ENCODE peak calls at places on chromosomes 12 and 14, in seven cellular contexts. J, C, X, Y, P, D and Z are unnamed samples. For H3K36me3 and H3K9me3, the result is how much of the 10 kb centered on the place peaks cover.

GRCh38 chr12:131115766-131116165 is 162.1 kb downstream of the ADGRD1 start:
- DNase-seq in J (no peak), D (no peak), X (no peak), Y (no peak), P (no peak), C (no peak), Z (no peak)

GRCh38 chr12:98736352-98737326 is 91.5 kb downstream of the APAF1 start:
- DNase-seq in D (no peak), J (no peak), P (no peak), Y (no peak), X (no peak), C (no peak), Z (peak)

GRCh38 chr14:90518075-90518940 is 121.5 kb downstream of the CALM1 start:
- DNase-seq in D (no peak), X (no peak), J (no peak), P (peak), C (no peak), Y (no peak), Z (no peak)

GRCh38 chr12:41514907-41515306 is 326.8 kb downstream of the PDZRN4 start:
- DNase-seq in Y (no peak), D (no peak), J (no peak), X (no peak), P (no peak), C (no peak), Z (peak)

GRCh38 chr12:107145397-107145796 is 52.0 kb upstream of the CRY1 start:
- DNase-seq in P (no peak), Y (no peak), J (no peak), X (no peak), C (no peak), D (no peak), Z (no peak)

GRCh38 chr12:81668475-81668874 is 90.7 kb downstream of the PPFIA2 start:
- DNase-seq in P (no peak), D (no peak), C (no peak), Y (no peak), X (no peak), J (no peak), Z (no peak)

GRCh38 chr12:111437816-111438454 is 32.2 kb downstream of the SH2B3 start:
- DNase-seq in Y (no peak), C (no peak), P (peak), D (no peak), X (no peak), J (no peak), Z (no peak)

GRCh38 chr12:18422849-18423248 is 161.5 kb downstream of the PIK3C2G start:
- DNase-seq in X (no peak), J (no peak), C (no peak), D (no peak), P (no peak), Y (no peak), Z (no peak)

GRCh38 chr14:32998433-32998832 is 59.8 kb downstream of the NPAS3 start:
- DNase-seq in X (no peak), Y (no peak), D (no peak), C (no peak), J (no peak), P (no peak), Z (peak)

GRCh38 chr12:46919666-46920065 is 93.9 kb upstream of the SLC38A4 start:
- DNase-seq in J (no peak), D (no peak), P (no peak), C (no peak), X (no peak), Y (no peak), Z (no peak)

GRCh38 chr12:119153477-119154434 is 25.0 kb upstream of the HSPB8 start:
- DNase-seq in D (peak), C (peak), X (no peak), Y (no peak), J (no peak), P (peak), Z (no peak)

GRCh38 chr14:67857778-67858350 is 38.3 kb downstream of the RAD51B start:
- DNase-seq in Y (no peak), P (no peak), C (no peak), D (no peak), X (no peak), J (no peak), Z (no peak)

GRCh38 chr12:69569236-69569635 is 16.0 kb upstream of the CCT2 start:
- DNase-seq in X (no peak), J (no peak), C (no peak), D (no peak), P (no peak), Y (no peak), Z (no peak)

GRCh38 chr14:106837870-106838269 is 1311.5 kb downstream of the TMEM121 start:
- DNase-seq in D (no peak), Y (no peak), C (no peak), X (no peak), J (no peak), P (no peak), Z (no peak)

GRCh38 chr12:130121246-130122005 is 40.8 kb upstream of the FZD10 start:
- DNase-seq in C (no peak), J (no peak), X (no peak), P (no peak), D (no peak), Y (no peak), Z (no peak)

GRCh38 chr12:2336409-2336829 is 283.6 kb downstream of the CACNA1C start:
- DNase-seq in C (no peak), D (no peak), Y (no peak), P (no peak), X (no peak), J (no peak), Z (no peak)

GRCh38 chr12:81596558-81596957 is 162.6 kb downstream of the PPFIA2 start:
- DNase-seq in X (no peak), J (no peak), D (no peak), C (no peak), P (no peak), Y (no peak), Z (no peak)

GRCh38 chr14:53331247-53331646 is 178.1 kb upstream of the DDHD1 start:
- DNase-seq in X (no peak), P (no peak), C (no peak), J (no peak), D (no peak), Y (no peak), Z (no peak)

GRCh38 chr14:68692216-68692615 is 100.7 kb downstream of the ZFP36L1 start:
- DNase-seq in Y (no peak), X (no peak), J (no peak), P (no peak), D (no peak), C (no peak), Z (no peak)

GRCh38 chr14:93269341-93270068 is 62.4 kb downstream of the UBR7 start:
- DNase-seq in C (no peak), J (no peak), Y (no peak), D (no peak), P (no peak), X (no peak), Z (no peak)

GRCh38 chr12:32134144-32134888 is 27.7 kb downstream of the BICD1 start:
- DNase-seq in X (no peak), D (no peak), C (no peak), Y (no peak), P (no peak), J (peak), Z (no peak)

GRCh38 chr14:91636604-91637003 is 95.3 kb downstream of the CATSPERB start:
- DNase-seq in J (no peak), D (no peak), Y (no peak), P (no peak), X (no peak), C (no peak), Z (no peak)

GRCh38 chr14:32076278-32077080 is 625 bp upstream of the ARHGAP5 start:
- DNase-seq in Y (no peak), P (peak), D (peak), J (peak), C (peak), X (peak), Z (peak)

GRCh38 chr12:107552263-107552662 is 133.3 kb upstream of the PWP1 start:
- DNase-seq in Y (no peak), D (no peak), C (no peak), X (no peak), J (no peak), P (no peak), Z (no peak)

GRCh38 chr12:42282301-42282700 is 43.6 kb downstream of the ZCRB1 start:
- DNase-seq in D (no peak), C (no peak), X (no peak), J (no peak), P (no peak), Y (no peak), Z (no peak)

GRCh38 chr12:68350753-68351152 is 18.6 kb upstream of the MDM1 start:
- DNase-seq in Y (no peak), P (no peak), D (no peak), X (no peak), J (no peak), C (no peak), Z (no peak)

GRCh38 chr12:121637231-121637914 is 11.0 kb downstream of the ORAI1 start:
- DNase-seq in P (peak), C (no peak), Y (no peak), X (no peak), D (no peak), J (peak), Z (no peak)

GRCh38 chr14:93953739-93954515 is 22.4 kb downstream of the ASB2 start:
- DNase-seq in D (no peak), Y (no peak), X (no peak), J (no peak), C (no peak), P (peak), Z (no peak)

GRCh38 chr12:11941601-11942360 is 129.0 kb upstream of the BCL2L14 start:
- DNase-seq in D (no peak), P (no peak), X (no peak), J (no peak), Y (no peak), C (no peak), Z (no peak)

DNA sequence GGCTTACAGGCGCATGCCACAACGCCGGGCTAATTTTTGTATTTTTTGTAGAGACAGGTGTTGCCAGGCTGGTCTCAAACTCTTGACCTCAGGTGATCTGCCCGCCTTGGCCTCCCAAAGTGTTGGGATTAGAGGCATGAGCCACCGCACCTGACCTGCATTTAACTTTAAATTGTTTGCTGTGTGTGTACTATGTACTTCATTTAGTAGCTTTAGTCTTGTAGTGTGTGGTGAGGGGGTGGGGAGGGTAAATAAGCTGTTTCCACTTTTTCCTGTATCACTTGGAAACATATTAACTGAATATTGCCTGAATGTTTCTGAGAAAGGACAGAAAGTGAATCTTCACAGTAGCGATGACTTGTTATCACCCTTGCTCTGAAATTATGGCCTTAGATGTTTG is 8.5 kb downstream of the DLST start:
- DNase-seq in J (no peak), Y (no peak), D (no peak), X (no peak), P (no peak), C (no peak), Z (no peak)
- H3K36me3 ChIP-seq in J (under half), Y (under half), D (under half), X (under half), P (half or more), C (half or more), Z (half or more)

GRCh38 chr12:132948146-132949066 is 7.7 kb downstream of the ZNF605 start:
- DNase-seq in J (no peak), Y (no peak), C (no peak), X (no peak), P (no peak), D (no peak), Z (no peak)
- H3K9me3 ChIP-seq in J (under half), Y (half or more), C (half or more), X (under half), P (half or more), D (under half), Z (under half)

GRCh38 chr14:38285962-38286361 is 30.1 kb upstream of the CLEC14A start:
- DNase-seq in Y (no peak), P (no peak), C (no peak), X (no peak), J (no peak), D (no peak), Z (no peak)
- H3K36me3 ChIP-seq in Y (under half), P (under half), C (under half), X (under half), J (under half), D (under half), Z (under half)

DNA sequence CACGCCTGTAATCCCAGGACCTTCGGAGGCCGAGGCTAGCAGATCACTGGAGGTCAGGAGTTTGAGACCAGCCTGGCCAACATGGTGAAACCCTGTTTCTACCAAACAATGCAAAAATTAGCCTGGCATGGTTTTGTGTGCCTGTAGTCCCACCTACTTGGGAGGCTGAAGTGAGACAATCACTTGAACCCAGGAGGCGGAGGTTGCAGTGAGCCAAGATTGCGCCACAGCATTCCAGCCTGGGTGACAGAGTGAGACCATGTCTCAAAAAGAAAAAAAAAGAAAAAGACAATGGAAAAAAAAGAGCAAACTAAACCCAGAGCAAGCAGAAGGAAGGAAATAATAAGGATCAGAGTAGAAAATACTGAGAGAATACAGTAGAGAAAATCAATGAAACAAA is 5.4 kb downstream of the CHURC1 start:
- DNase-seq in D (no peak), C (no peak), Y (no peak), P (peak), J (no peak), X (no peak), Z (no peak)
- H3K9me3 ChIP-seq in D (under half), C (under half), Y (under half), P (under half), J (under half), X (under half), Z (under half)

GRCh38 chr12:95480230-95480629 is 6.3 kb downstream of the METAP2 start:
- DNase-seq in Y (no peak), J (no peak), X (no peak), C (no peak), P (no peak), D (no peak), Z (no peak)
- H3K36me3 ChIP-seq in Y (under half), J (under half), X (under half), C (half or more), P (under half), D (under half), Z (half or more)